ENCODE peak calls at places on chromosomes 1 and 21, in five cellular contexts. X, H, C, M and D are unnamed samples.
A peak's percentile ranks its signal among the peaks of the same experiment; 100 is the strongest.

GRCh38 chr1:230100932-230101331 is 33.9 kb downstream of the GALNT2 start:
- DNase-seq in X (no peak), H (no peak), C (no peak), M (no peak), D (no peak)

GRCh38 chr1:63405021-63405420 is 37.6 kb downstream of the ALG6 start:
- DNase-seq in X (no peak), H (no peak), C (no peak), M (no peak), D (no peak)

GRCh38 chr1:80961464-80962190 is 839.1 kb upstream of the ADGRL2 start:
- DNase-seq in X (no peak), H (no peak), C (no peak), M (no peak), D (no peak)

GRCh38 chr1:234914606-234915290 is 213.9 kb downstream of the TOMM20 start:
- DNase-seq in X (no peak), H (no peak), C (no peak), M (no peak), D (no peak)

GRCh38 chr1:212221801-212222200 is 63.4 kb upstream of the PPP2R5A start:
- DNase-seq in X (no peak), H (no peak), C (no peak), M (no peak), D (no peak)

GRCh38 chr1:192067360-192067759 is 90.9 kb upstream of the RGS18 start:
- DNase-seq in X (no peak), H (no peak), C (no peak), M (no peak), D (no peak)

GRCh38 chr21:45303111-45303615 is 15.5 kb upstream of the POFUT2 start:
- DNase-seq in X (no peak), H (no peak), C (no peak), M (no peak), D (no peak)

GRCh38 chr1:229690662-229691061 is 64.6 kb downstream of the URB2 start:
- DNase-seq in X (no peak), H (no peak), C (no peak), M (no peak), D (no peak)

GRCh38 chr1:92354259-92354658 is 55.4 kb downstream of the RPAP2 start:
- DNase-seq in X (no peak), H (no peak), C (no peak), M (no peak), D (no peak)

GRCh38 chr1:59029366-59029765 is 245.5 kb upstream of the JUN start:
- DNase-seq in X (no peak), H (no peak), C (no peak), M (no peak), D (no peak)

GRCh38 chr1:213987876-213988638 is at the start of gene PROX1:
- DNase-seq in X (peak; percentile 68), H (peak; percentile 68), C (no peak), M (no peak), D (no peak)

GRCh38 chr1:40476924-40477679 is at the start of gene ZFP69:
- DNase-seq in X (peak; percentile 20), H (peak; percentile 62), C (peak; percentile 59), M (no peak), D (peak; percentile 14)

DNA sequence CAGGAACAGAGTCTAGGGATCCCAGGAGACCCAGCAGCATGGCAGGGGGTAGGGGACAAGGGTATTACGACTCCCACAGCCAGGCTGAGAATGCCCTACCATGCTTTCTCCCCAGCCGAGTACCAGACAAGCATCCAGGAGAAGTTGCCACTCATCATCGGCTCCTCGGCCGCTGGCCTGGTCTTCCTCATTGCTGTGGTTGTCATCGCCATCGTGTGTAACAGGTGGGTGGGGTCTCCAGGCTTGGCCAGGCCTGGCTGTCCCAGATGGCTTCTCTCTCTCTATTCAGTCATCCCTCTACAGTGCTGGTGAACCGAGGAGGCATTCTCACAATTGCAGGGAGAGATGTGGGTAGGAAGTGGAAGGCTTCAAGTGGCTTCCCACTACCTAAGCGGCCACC is 77.3 kb downstream of the LACTBL1 start:
- DNase-seq in X (no peak), H (no peak), C (no peak), M (no peak), D (no peak)
- H3K36me3 ChIP-seq in X (peaks cover 9% of the 10 kb centered on the region), H (no peaks in the 10 kb centered on the region), C (no peaks in the 10 kb centered on the region), M (no peaks in the 10 kb centered on the region), D (no peaks in the 10 kb centered on the region)

GRCh38 chr21:38660333-38661295 is 145.1 kb upstream of the ETS2 start:
- DNase-seq in X (no peak), H (no peak), C (no peak), M (no peak), D (peak; percentile 18)

GRCh38 chr21:38663282-38663681 is 142.4 kb upstream of the ETS2 start:
- DNase-seq in X (no peak), H (no peak), C (no peak), M (no peak), D (no peak)

GRCh38 chr21:38661296-38662223 is 144.2 kb upstream of the ETS2 start:
- DNase-seq in X (peak; percentile 18), H (no peak), C (no peak), M (no peak), D (no peak)

GRCh38 chr21:38664315-38664714 is 141.4 kb upstream of the ETS2 start:
- DNase-seq in X (no peak), H (no peak), C (no peak), M (no peak), D (no peak)

GRCh38 chr21:38662224-38662568 is 143.5 kb upstream of the ETS2 start:
- DNase-seq in X (no peak), H (no peak), C (no peak), M (no peak), D (no peak)
- H3K4me3 ChIP-seq in X (no peak overlapping the region), H (no peak overlapping the region), C (no peak overlapping the region), M (no peak overlapping the region), D (peak overlapping the region; percentile 87)

GRCh38 chr1:153636312-153636711 is 2.4 kb downstream of the CHTOP start:
- DNase-seq in X (no peak), H (no peak), C (no peak), M (no peak), D (no peak)
- H3K36me3 ChIP-seq in X (peaks cover 48% of the 10 kb centered on the region), H (peaks cover 19% of the 10 kb centered on the region), C (peaks cover 53% of the 10 kb centered on the region), M (peaks cover 55% of the 10 kb centered on the region), D (peaks cover 43% of the 10 kb centered on the region)

GRCh38 chr21:29091032-29091431 is 17.6 kb upstream of the CCT8 start:
- DNase-seq in X (peak; percentile 45), H (no peak), C (no peak), M (no peak), D (no peak)
- H3K4me3 ChIP-seq in X (no peak overlapping the region), H (no peak overlapping the region), C (no peak overlapping the region), M (no peak overlapping the region), D (no peak overlapping the region)

GRCh38 chr1:169124459-169124858 is 18.0 kb downstream of the ATP1B1 start:
- DNase-seq in X (no peak), H (no peak), C (no peak), M (no peak), D (no peak)

GRCh38 chr1:169128565-169128964 is 22.1 kb downstream of the ATP1B1 start:
- DNase-seq in X (no peak), H (no peak), C (no peak), M (no peak), D (no peak)

GRCh38 chr1:169129109-169129789 is 22.8 kb downstream of the ATP1B1 start:
- DNase-seq in X (peak; percentile 33), H (no peak), C (no peak), M (no peak), D (no peak)

GRCh38 chr1:169126335-169126734 is 19.8 kb downstream of the ATP1B1 start:
- DNase-seq in X (no peak), H (no peak), C (no peak), M (no peak), D (no peak)

DNA sequence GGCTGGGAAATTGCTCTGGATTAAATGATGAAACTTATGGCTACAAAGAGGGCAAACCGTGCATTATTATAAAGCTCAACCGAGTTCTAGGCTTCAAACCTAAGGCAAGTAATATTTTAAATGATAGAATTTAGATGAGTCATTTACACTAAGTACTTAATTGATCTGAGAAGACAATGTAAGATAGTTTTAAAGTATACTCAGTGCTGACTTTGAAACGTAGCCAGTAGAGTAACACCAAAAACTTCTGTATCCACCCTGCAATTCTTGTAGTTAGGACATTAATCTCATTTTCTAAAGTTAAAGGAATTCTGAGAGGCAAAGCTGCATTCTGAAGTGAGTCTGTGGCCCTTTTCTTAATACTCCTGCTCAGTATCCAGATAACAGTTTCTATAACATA is 20.8 kb downstream of the ATP1B1 start:
- DNase-seq in X (no peak), H (no peak), C (no peak), M (no peak), D (no peak)
- H3K36me3 ChIP-seq in X (peaks cover 7% of the 10 kb centered on the region), H (peaks cover 32% of the 10 kb centered on the region), C (peaks cover 20% of the 10 kb centered on the region), M (peaks cover 70% of the 10 kb centered on the region), D (peaks cover 6% of the 10 kb centered on the region)

DNA sequence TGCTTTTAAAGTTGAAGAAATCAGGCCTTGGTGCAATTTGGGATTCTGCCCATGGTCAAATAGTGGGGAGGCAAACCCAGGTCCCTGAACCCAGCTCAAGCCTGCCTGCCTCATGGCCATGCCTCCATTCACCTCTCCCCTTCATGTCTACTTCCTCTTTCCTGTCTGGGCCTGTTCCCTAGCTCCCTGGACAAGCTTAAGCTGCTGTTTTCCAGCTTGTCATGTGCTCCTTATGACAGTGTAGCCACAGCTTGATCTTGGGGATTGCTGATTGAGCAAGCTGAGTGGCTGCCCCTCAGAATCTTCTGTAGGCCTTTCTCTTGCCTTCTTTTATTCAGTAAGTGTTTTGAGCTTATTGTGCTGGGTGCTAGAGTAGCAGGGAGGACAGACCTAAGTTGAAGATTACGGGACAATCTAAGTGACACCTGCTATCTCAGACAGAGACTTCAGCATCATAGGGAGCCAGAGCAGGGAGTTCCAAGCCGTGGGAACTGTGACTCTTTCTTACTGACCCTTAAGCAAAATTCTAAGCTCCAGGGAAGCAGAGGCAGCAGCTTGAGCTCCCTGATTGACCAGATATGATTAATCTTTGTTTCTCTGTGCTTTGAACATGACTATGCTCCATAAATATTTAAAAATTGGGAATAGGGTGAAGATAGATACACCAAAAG is 520 bp upstream of the MR1 start:
- DNase-seq in X (peak; percentile 10), H (peak; percentile 46), C (no peak), M (peak; percentile 18), D (no peak)
- H3K4me3 ChIP-seq in X (no peak overlapping the region), H (no peak overlapping the region), C (peak overlapping the region; percentile 100), M (peak overlapping the region; percentile 49), D (peak overlapping the region; percentile 81)

GRCh38 chr1:232722626-232723025 is 82.6 kb upstream of the MAP10 start:
- DNase-seq in X (no peak), H (no peak), C (no peak), M (no peak), D (no peak)
- H3K36me3 ChIP-seq in X (no peaks in the 10 kb centered on the region), H (no peaks in the 10 kb centered on the region), C (no peaks in the 10 kb centered on the region), M (no peaks in the 10 kb centered on the region), D (no peaks in the 10 kb centered on the region)